ENCODE peak calls at places on chromosomes 13 and 19, in four cellular contexts. One of them, this sample, is unnamed.

GRCh38 chr13:45040626-45041025 is 51.3 kb downstream of the GPALPP1 start:
- DNase-seq in NCI-H1105: no peak
- DNase-seq in stimulated activated CD8-positive, alpha-beta memory T cell treated with anti-CD3 and anti-CD28 coated beads, Interleukin-4, amount 100 ng/mL, for 1 hour: no peak
- DNase-seq in heart right ventricle: no peak
- DNase-seq in this sample: no peak

GRCh38 chr19:11964858-11965645 is at the start of gene ZNF763:
- DNase-seq in NCI-H1105: peak
- DNase-seq in heart right ventricle: peak
- DNase-seq in stimulated activated CD8-positive, alpha-beta memory T cell treated with anti-CD3 and anti-CD28 coated beads, Interleukin-4, amount 100 ng/mL, for 1 hour: peak
- DNase-seq in this sample: no peak

GRCh38 chr19:35525873-35526272 is 2.2 kb downstream of the SBSN start:
- DNase-seq in stimulated activated CD8-positive, alpha-beta memory T cell treated with anti-CD3 and anti-CD28 coated beads, Interleukin-4, amount 100 ng/mL, for 1 hour: no peak
- DNase-seq in NCI-H1105: no peak
- DNase-seq in heart right ventricle: no peak
- DNase-seq in this sample: no peak

GRCh38 chr19:3176715-3177501 is 1.7 kb upstream of the S1PR4 start:
- DNase-seq in stimulated activated CD8-positive, alpha-beta memory T cell treated with anti-CD3 and anti-CD28 coated beads, Interleukin-4, amount 100 ng/mL, for 1 hour: peak
- DNase-seq in NCI-H1105: no peak
- DNase-seq in heart right ventricle: no peak
- DNase-seq in this sample: no peak

GRCh38 chr13:43787998-43788397 is 1.2 kb upstream of the ENOX1 start:
- DNase-seq in stimulated activated CD8-positive, alpha-beta memory T cell treated with anti-CD3 and anti-CD28 coated beads, Interleukin-4, amount 100 ng/mL, for 1 hour: no peak
- DNase-seq in heart right ventricle: no peak
- DNase-seq in NCI-H1105: no peak
- DNase-seq in this sample: peak

GRCh38 chr13:99050983-99051488 is 73.2 kb upstream of the DOCK9 start:
- DNase-seq in stimulated activated CD8-positive, alpha-beta memory T cell treated with anti-CD3 and anti-CD28 coated beads, Interleukin-4, amount 100 ng/mL, for 1 hour: no peak
- DNase-seq in heart right ventricle: no peak
- DNase-seq in NCI-H1105: no peak
- DNase-seq in this sample: no peak

GRCh38 chr13:24460256-24460655 is 52.3 kb downstream of the PARP4 start:
- DNase-seq in NCI-H1105: no peak
- DNase-seq in stimulated activated CD8-positive, alpha-beta memory T cell treated with anti-CD3 and anti-CD28 coated beads, Interleukin-4, amount 100 ng/mL, for 1 hour: no peak
- DNase-seq in heart right ventricle: no peak
- DNase-seq in this sample: no peak

GRCh38 chr19:57570707-57571106 is 8.0 kb downstream of the ZNF416 start:
- DNase-seq in heart right ventricle: no peak
- DNase-seq in stimulated activated CD8-positive, alpha-beta memory T cell treated with anti-CD3 and anti-CD28 coated beads, Interleukin-4, amount 100 ng/mL, for 1 hour: no peak
- DNase-seq in NCI-H1105: no peak
- DNase-seq in this sample: no peak

GRCh38 chr19:12665646-12666304 is 767 bp downstream of the MAN2B1 start:
- DNase-seq in heart right ventricle: no peak
- DNase-seq in NCI-H1105: no peak
- DNase-seq in stimulated activated CD8-positive, alpha-beta memory T cell treated with anti-CD3 and anti-CD28 coated beads, Interleukin-4, amount 100 ng/mL, for 1 hour: no peak
- DNase-seq in this sample: no peak

GRCh38 chr19:35153701-35154534 is 617 bp upstream of the FXYD5 start:
- DNase-seq in heart right ventricle: no peak
- DNase-seq in NCI-H1105: peak
- DNase-seq in stimulated activated CD8-positive, alpha-beta memory T cell treated with anti-CD3 and anti-CD28 coated beads, Interleukin-4, amount 100 ng/mL, for 1 hour: peak
- DNase-seq in this sample: no peak

GRCh38 chr13:91135376-91135775 is 212.1 kb upstream of the MIR17HG start:
- DNase-seq in NCI-H1105: no peak
- DNase-seq in heart right ventricle: no peak
- DNase-seq in stimulated activated CD8-positive, alpha-beta memory T cell treated with anti-CD3 and anti-CD28 coated beads, Interleukin-4, amount 100 ng/mL, for 1 hour: no peak
- DNase-seq in this sample: no peak

GRCh38 chr19:55640043-55640576 is 692 bp upstream of the ZNF580 start:
- DNase-seq in heart right ventricle: peak
- DNase-seq in NCI-H1105: peak
- DNase-seq in stimulated activated CD8-positive, alpha-beta memory T cell treated with anti-CD3 and anti-CD28 coated beads, Interleukin-4, amount 100 ng/mL, for 1 hour: no peak
- DNase-seq in this sample: peak

GRCh38 chr13:43180036-43180660 is 156.8 kb downstream of the DNAJC15 start:
- DNase-seq in heart right ventricle: no peak
- DNase-seq in stimulated activated CD8-positive, alpha-beta memory T cell treated with anti-CD3 and anti-CD28 coated beads, Interleukin-4, amount 100 ng/mL, for 1 hour: no peak
- DNase-seq in NCI-H1105: no peak
- DNase-seq in this sample: no peak

GRCh38 chr13:32203736-32204135 is 111.4 kb downstream of the ZAR1L start:
- DNase-seq in heart right ventricle: no peak
- DNase-seq in stimulated activated CD8-positive, alpha-beta memory T cell treated with anti-CD3 and anti-CD28 coated beads, Interleukin-4, amount 100 ng/mL, for 1 hour: no peak
- DNase-seq in NCI-H1105: no peak
- DNase-seq in this sample: no peak

GRCh38 chr13:46637213-46637612 is 84.2 kb downstream of the LRCH1 start:
- DNase-seq in heart right ventricle: no peak
- DNase-seq in NCI-H1105: no peak
- DNase-seq in stimulated activated CD8-positive, alpha-beta memory T cell treated with anti-CD3 and anti-CD28 coated beads, Interleukin-4, amount 100 ng/mL, for 1 hour: no peak
- DNase-seq in this sample: no peak

This sample was measured in NCI-H2081.